ENCODE peak calls at places on chromosome 15, in eight cellular contexts. W, A, I, D, L, P, M and N are unnamed samples.

GRCh38 chr15:89021224-89021623 is 67.0 kb upstream of the ABHD2 start:
- DNase-seq in L (no peak), M (no peak), W (no peak), D (no peak), I (no peak), A (no peak), P (no peak), N (no peak)

GRCh38 chr15:72342385-72342784 is 22.4 kb upstream of the CELF6 start:
- DNase-seq in L (peak; percentile 66), A (no peak), W (peak; percentile 94), M (no peak), I (no peak), P (no peak), D (peak; percentile 14), N (peak; percentile 83)

GRCh38 chr15:36992454-36992853 is 107.9 kb downstream of the MEIS2 start:
- DNase-seq in I (no peak), L (no peak), A (no peak), M (no peak), P (no peak), D (no peak), W (no peak), N (no peak)

GRCh38 chr15:73691398-73691797 is 7.2 kb downstream of the CD276 start:
- DNase-seq in D (peak; percentile 88), L (peak; percentile 76), I (peak; percentile 87), P (no peak), M (no peak), A (no peak), W (peak; percentile 84), N (peak; percentile 79)

GRCh38 chr15:68743256-68743655 is 77.4 kb downstream of the ANP32A start:
- DNase-seq in W (no peak), D (no peak), I (no peak), M (no peak), P (no peak), A (no peak), L (no peak), N (no peak)

GRCh38 chr15:78620839-78621421 is at the start of gene CHRNA3:
- DNase-seq in M (no peak), P (no peak), I (peak; percentile 48), D (no peak), W (peak; percentile 64), A (no peak), L (no peak), N (peak; percentile 93)

GRCh38 chr15:91855241-91855640 is 1.7 kb downstream of the SLCO3A1 start:
- DNase-seq in W (no peak), D (no peak), L (no peak), P (no peak), I (no peak), M (no peak), A (no peak), N (no peak)

GRCh38 chr15:74746389-74746788 is 2.3 kb upstream of the CYP1A2 start:
- DNase-seq in W (no peak), M (no peak), A (no peak), I (no peak), P (no peak), L (no peak), D (no peak), N (no peak)

GRCh38 chr15:82129769-82130168 is 84.0 kb upstream of the MEX3B start:
- DNase-seq in A (no peak), D (peak; percentile 92), I (no peak), L (no peak), P (no peak), W (no peak), M (no peak), N (no peak)

GRCh38 chr15:63842626-63843025 is 8.9 kb upstream of the HERC1 start:
- DNase-seq in W (no peak), P (no peak), D (no peak), I (no peak), A (no peak), M (no peak), L (no peak), N (no peak)
- H3K4me3 ChIP-seq in W (no peak overlapping the region), P (no peak overlapping the region), D (no peak overlapping the region), I (no peak overlapping the region), A (no peak overlapping the region), M (no peak overlapping the region), L (no peak overlapping the region), N (no peak overlapping the region)

DNA sequence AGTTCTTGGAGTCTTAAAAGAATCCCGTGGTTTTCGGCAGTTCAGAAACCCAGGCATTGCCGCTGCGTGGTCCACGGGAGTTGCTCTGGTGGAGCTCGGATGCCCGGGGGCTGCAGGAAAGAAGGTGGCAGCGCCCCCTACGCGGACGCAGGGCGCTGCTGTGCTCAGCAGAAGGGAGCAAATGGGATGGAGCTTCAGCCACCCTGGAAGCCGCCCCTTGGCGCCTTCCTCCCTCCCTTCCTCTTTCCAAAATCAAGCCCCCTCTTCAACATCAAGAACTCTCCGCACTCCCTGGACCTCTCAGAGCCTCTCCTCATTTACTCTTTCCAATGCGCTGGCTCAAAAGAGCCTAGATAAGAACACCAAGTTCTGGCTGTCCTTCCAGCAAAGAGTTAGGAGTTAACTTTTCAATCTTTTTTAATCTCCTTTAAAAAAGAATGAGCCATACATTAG is 880 bp upstream of the CHRNA7 start:
- DNase-seq in M (no peak), I (no peak), P (peak; percentile 41), L (peak; percentile 80), D (peak; percentile 0), A (peak; percentile 67), W (peak; percentile 75), N (peak; percentile 68)
- H3K27me3 ChIP-seq in M (peaks cover 26% of the 10 kb centered on the region), I (peaks cover 48% of the 10 kb centered on the region), P (peaks cover 9% of the 10 kb centered on the region), L (peaks cover 15% of the 10 kb centered on the region), D (peaks cover 9% of the 10 kb centered on the region), A (no peaks in the 10 kb centered on the region), W (peaks cover 33% of the 10 kb centered on the region), N (peaks cover 25% of the 10 kb centered on the region)

DNA sequence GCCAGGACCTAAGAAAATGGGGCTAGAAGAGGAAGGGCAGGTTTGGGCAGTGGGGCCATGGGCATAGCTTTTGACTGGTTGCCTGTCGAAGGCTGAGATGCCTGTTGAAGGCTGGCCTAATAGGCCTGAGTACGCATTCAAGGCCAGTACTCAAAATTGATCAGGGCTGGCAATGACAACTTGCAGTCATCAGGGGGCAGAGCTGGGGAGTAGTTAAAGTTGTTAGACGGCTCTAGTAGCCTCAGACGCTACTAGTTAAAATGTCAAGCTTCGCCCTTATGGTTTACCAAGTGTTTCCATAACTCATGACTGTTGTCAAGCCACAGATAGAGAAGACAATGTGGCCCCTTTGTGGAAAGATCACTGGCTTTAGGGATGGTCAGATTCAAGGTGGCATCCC is 28.7 kb downstream of the SPG21 start:
- DNase-seq in M (no peak), D (no peak), W (peak; percentile 64), P (no peak), A (no peak), L (no peak), I (no peak), N (peak; percentile 60)
- H3K36me3 ChIP-seq in M (peaks cover 31% of the 10 kb centered on the region), D (peaks cover 11% of the 10 kb centered on the region), W (peaks cover 30% of the 10 kb centered on the region), P (peaks cover 33% of the 10 kb centered on the region), A (peaks cover 3% of the 10 kb centered on the region), L (no peaks in the 10 kb centered on the region), I (peaks cover 96% of the 10 kb centered on the region), N (peaks cover 15% of the 10 kb centered on the region)

GRCh38 chr15:67528536-67528935 is 7.6 kb downstream of the C15orf61 start:
- DNase-seq in A (no peak), P (no peak), M (no peak), L (no peak), W (no peak), D (no peak), I (no peak), N (no peak)

GRCh38 chr15:67533873-67534272 is 8.6 kb upstream of the MAP2K5 start:
- DNase-seq in L (no peak), A (no peak), P (no peak), I (no peak), D (no peak), M (no peak), W (no peak), N (no peak)

GRCh38 chr15:67534360-67534759 is 8.1 kb upstream of the MAP2K5 start:
- DNase-seq in L (no peak), I (no peak), D (no peak), A (no peak), W (no peak), P (no peak), M (no peak), N (no peak)

DNA sequence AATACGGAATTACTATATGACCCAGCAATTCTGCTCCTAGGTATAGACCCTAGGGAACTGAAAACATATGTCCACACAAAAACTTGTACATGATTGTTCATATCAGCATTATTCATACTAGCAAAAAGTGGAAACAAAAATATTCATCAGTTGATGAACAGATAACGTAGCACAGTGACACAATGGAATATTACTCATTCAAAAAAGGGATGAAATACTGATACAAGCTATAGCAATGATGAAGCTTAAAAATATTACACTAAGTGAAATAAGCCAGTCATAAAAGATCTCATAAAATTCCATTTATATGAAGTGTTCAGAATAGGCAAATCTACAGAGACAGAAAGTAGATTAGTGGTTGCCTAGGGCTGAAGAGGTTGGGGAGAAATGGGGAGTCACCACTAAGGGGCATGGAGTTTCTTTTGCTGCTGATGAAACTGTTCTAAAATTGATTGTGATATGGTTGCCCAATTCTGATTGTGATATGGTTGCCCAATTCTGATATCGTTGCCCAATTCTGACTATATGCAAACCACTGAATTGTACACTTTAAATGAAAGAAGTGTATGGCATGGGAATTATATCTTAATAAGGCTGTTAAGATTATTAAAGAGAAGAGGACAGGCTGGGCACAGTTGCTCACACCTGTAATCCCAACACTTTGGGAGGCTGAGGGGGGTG is 10.6 kb downstream of the C15orf61 start:
- DNase-seq in L (no peak), D (peak; percentile 31), A (no peak), W (no peak), I (no peak), P (no peak), M (no peak), N (no peak)
- H3K4me3 ChIP-seq in L (no peak overlapping the region), D (no peak overlapping the region), A (no peak overlapping the region), W (no peak overlapping the region), I (no peak overlapping the region), P (no peak overlapping the region), M (no peak overlapping the region), N (no peak overlapping the region)

GRCh38 chr15:95121191-95121590 is 889.8 kb downstream of the MCTP2 start:
- DNase-seq in I (no peak), M (no peak), W (no peak), D (no peak), A (no peak), L (no peak), P (no peak), N (no peak)

GRCh38 chr15:95125803-95126202 is 894.4 kb downstream of the MCTP2 start:
- DNase-seq in M (no peak), W (no peak), I (no peak), P (no peak), D (no peak), L (no peak), A (no peak), N (no peak)

GRCh38 chr15:95119041-95119440 is 887.7 kb downstream of the MCTP2 start:
- DNase-seq in P (no peak), L (no peak), W (no peak), D (peak; percentile 52), A (no peak), I (no peak), M (no peak), N (no peak)

DNA sequence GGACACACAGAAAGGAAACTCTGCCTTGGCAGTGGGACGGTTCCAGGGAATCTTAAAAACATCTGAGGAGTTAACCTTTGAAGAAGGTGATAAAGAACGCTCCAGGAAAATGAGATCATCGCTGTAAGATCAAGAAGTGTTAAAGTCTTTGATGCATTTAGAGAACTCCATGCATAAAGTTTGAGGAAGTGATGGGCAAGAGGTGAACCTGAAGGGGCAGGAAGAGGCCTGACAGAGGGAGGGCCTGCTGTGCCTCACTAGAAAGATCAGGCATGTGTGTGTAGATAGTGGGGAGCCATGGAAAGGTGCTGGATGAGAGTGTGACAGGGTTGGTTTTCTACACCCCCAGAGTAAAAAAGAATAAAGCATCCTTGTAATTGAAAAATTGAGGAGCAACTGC is 889.2 kb downstream of the MCTP2 start:
- DNase-seq in A (no peak), W (no peak), M (no peak), D (no peak), L (no peak), I (no peak), P (no peak), N (no peak)
- H3K27me3 ChIP-seq in A (no peaks in the 10 kb centered on the region), W (no peaks in the 10 kb centered on the region), M (no peaks in the 10 kb centered on the region), D (no peaks in the 10 kb centered on the region), L (no peaks in the 10 kb centered on the region), I (no peaks in the 10 kb centered on the region), P (no peaks in the 10 kb centered on the region), N (no peaks in the 10 kb centered on the region)